ENCODE peak calls at places on chromosomes 12 and 14, in four cellular contexts. One of them, this sample, is unnamed.

GRCh38 chr12:2011641-2012607 is 7.7 kb upstream of the DCP1B start:
- DNase-seq in body of pancreas: no peak
- DNase-seq in IMR-90: peak; percentile 9
- DNase-seq in astrocyte of the spinal cord: no peak
- DNase-seq in this sample: peak; percentile 43

GRCh38 chr12:49824886-49825285 is 3.3 kb downstream of the NCKAP5L start:
- DNase-seq in body of pancreas: no peak
- DNase-seq in IMR-90: peak; percentile 83
- DNase-seq in astrocyte of the spinal cord: peak; percentile 53
- DNase-seq in this sample: peak; percentile 56

GRCh38 chr12:56271031-56271430 is 4.3 kb downstream of the COQ10A start:
- DNase-seq in body of pancreas: no peak
- DNase-seq in IMR-90: peak; percentile 31
- DNase-seq in astrocyte of the spinal cord: peak; percentile 31
- DNase-seq in this sample: peak; percentile 17

GRCh38 chr14:80356413-80356812 is 145.1 kb upstream of the DIO2 start:
- DNase-seq in body of pancreas: no peak
- DNase-seq in IMR-90: peak; percentile 40
- DNase-seq in astrocyte of the spinal cord: peak; percentile 33
- DNase-seq in this sample: peak; percentile 10

GRCh38 chr14:65487783-65488578 is 75.5 kb downstream of the FUT8 start:
- DNase-seq in body of pancreas: no peak
- DNase-seq in IMR-90: no peak
- DNase-seq in astrocyte of the spinal cord: no peak
- DNase-seq in this sample: no peak

GRCh38 chr12:103994235-103994634 is 28.6 kb downstream of the TDG start:
- DNase-seq in body of pancreas: no peak
- DNase-seq in IMR-90: no peak
- DNase-seq in astrocyte of the spinal cord: no peak
- DNase-seq in this sample: no peak

GRCh38 chr14:101774814-101775213 is 13.3 kb downstream of the PPP2R5C start:
- DNase-seq in body of pancreas: no peak
- DNase-seq in IMR-90: no peak
- DNase-seq in astrocyte of the spinal cord: no peak
- DNase-seq in this sample: no peak

GRCh38 chr14:64698899-64699298 is 5.3 kb upstream of the PLEKHG3 start:
- DNase-seq in body of pancreas: peak; percentile 57
- DNase-seq in IMR-90: no peak
- DNase-seq in astrocyte of the spinal cord: no peak
- DNase-seq in this sample: no peak

GRCh38 chr12:113818833-113819232 is 147.3 kb downstream of the RBM19 start:
- DNase-seq in body of pancreas: no peak
- DNase-seq in IMR-90: no peak
- DNase-seq in astrocyte of the spinal cord: no peak
- DNase-seq in this sample: peak; percentile 3

GRCh38 chr12:57063991-57064725 is 14.2 kb upstream of the MYO1A start:
- DNase-seq in body of pancreas: no peak
- DNase-seq in IMR-90: peak; percentile 41
- DNase-seq in astrocyte of the spinal cord: no peak
- DNase-seq in this sample: peak; percentile 48

GRCh38 chr12:2137707-2138106 is 84.9 kb downstream of the CACNA1C start:
- DNase-seq in body of pancreas: no peak
- DNase-seq in IMR-90: no peak
- DNase-seq in astrocyte of the spinal cord: no peak
- DNase-seq in this sample: no peak

GRCh38 chr12:68538722-68539614 is 71.7 kb upstream of the RAP1B start:
- DNase-seq in body of pancreas: peak; percentile 17
- DNase-seq in IMR-90: peak; percentile 26
- DNase-seq in astrocyte of the spinal cord: peak; percentile 78
- DNase-seq in this sample: no peak

GRCh38 chr14:75522224-75522764 is at the start of gene BATF:
- DNase-seq in body of pancreas: no peak
- DNase-seq in IMR-90: no peak
- DNase-seq in astrocyte of the spinal cord: no peak
- DNase-seq in this sample: no peak

GRCh38 chr12:109770861-109771670 is 57.4 kb downstream of the FAM222A start:
- DNase-seq in body of pancreas: no peak
- DNase-seq in IMR-90: no peak
- DNase-seq in astrocyte of the spinal cord: no peak
- DNase-seq in this sample: no peak

GRCh38 chr12:109773384-109774011 is 59.7 kb downstream of the TRPV4 start:
- DNase-seq in body of pancreas: peak; percentile 41
- DNase-seq in IMR-90: no peak
- DNase-seq in astrocyte of the spinal cord: no peak
- DNase-seq in this sample: no peak

GRCh38 chr12:109772622-109773321 is 59.1 kb downstream of the FAM222A start:
- DNase-seq in body of pancreas: no peak
- DNase-seq in IMR-90: no peak
- DNase-seq in astrocyte of the spinal cord: no peak
- DNase-seq in this sample: no peak

GRCh38 chr12:109770104-109770860 is 56.7 kb downstream of the FAM222A start:
- DNase-seq in body of pancreas: no peak
- DNase-seq in IMR-90: no peak
- DNase-seq in astrocyte of the spinal cord: no peak
- DNase-seq in this sample: no peak

GRCh38 chr12:109771746-109772621 is 58.4 kb downstream of the FAM222A start:
- DNase-seq in body of pancreas: no peak
- DNase-seq in IMR-90: no peak
- DNase-seq in astrocyte of the spinal cord: no peak
- DNase-seq in this sample: no peak
- TF ChIP-seq CTCF in body of pancreas: no peak
- TF ChIP-seq CTCF in IMR-90: no peak
- TF ChIP-seq CTCF in astrocyte of the spinal cord: no peak
- TF ChIP-seq CTCF in this sample: no peak

GRCh38 chr12:76240281-76240680 is 107.9 kb downstream of the BBS10 start:
- DNase-seq in body of pancreas: no peak
- DNase-seq in IMR-90: no peak
- DNase-seq in astrocyte of the spinal cord: no peak
- DNase-seq in this sample: peak; percentile 61

GRCh38 chr12:76242813-76243540 is 105.2 kb downstream of the BBS10 start:
- DNase-seq in body of pancreas: no peak
- DNase-seq in IMR-90: peak; percentile 75
- DNase-seq in astrocyte of the spinal cord: peak; percentile 33
- DNase-seq in this sample: no peak

GRCh38 chr12:76238688-76239087 is 109.5 kb downstream of the BBS10 start:
- DNase-seq in body of pancreas: no peak
- DNase-seq in IMR-90: no peak
- DNase-seq in astrocyte of the spinal cord: no peak
- DNase-seq in this sample: no peak

GRCh38 chr12:76244298-76244697 is 103.9 kb downstream of the BBS10 start:
- DNase-seq in body of pancreas: no peak
- DNase-seq in IMR-90: no peak
- DNase-seq in astrocyte of the spinal cord: no peak
- DNase-seq in this sample: no peak

DNA sequence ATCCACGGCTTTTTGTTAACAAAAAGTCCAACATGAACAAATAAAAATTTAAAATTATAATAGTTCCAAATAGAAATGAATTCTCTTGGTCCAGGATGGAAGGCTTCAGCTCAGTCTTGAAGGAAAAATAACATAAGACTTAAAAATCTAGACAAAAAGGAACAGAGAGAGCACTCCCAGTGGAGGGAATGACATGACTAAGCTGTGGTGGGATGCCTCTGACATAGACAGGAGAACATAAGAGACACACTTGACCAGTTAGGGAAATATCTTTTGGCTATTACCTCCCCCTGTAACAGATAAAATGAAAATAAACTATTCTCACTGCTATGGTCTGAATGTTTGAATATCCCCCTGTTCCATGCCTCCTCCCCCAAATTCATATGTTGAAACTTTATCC is 106.8 kb downstream of the BBS10 start:
- DNase-seq in body of pancreas: no peak
- DNase-seq in IMR-90: peak; percentile 48
- DNase-seq in astrocyte of the spinal cord: no peak
- DNase-seq in this sample: no peak
- TF ChIP-seq CTCF in body of pancreas: no peak
- TF ChIP-seq CTCF in IMR-90: peak; percentile 18
- TF ChIP-seq CTCF in astrocyte of the spinal cord: no peak
- TF ChIP-seq CTCF in this sample: no peak

GRCh38 chr12:22124987-22125386 is 79.0 kb downstream of the CMAS start:
- DNase-seq in body of pancreas: no peak
- DNase-seq in IMR-90: no peak
- DNase-seq in astrocyte of the spinal cord: no peak
- DNase-seq in this sample: no peak

GRCh38 chr12:22118206-22118605 is 72.2 kb downstream of the CMAS start:
- DNase-seq in body of pancreas: no peak
- DNase-seq in IMR-90: no peak
- DNase-seq in astrocyte of the spinal cord: no peak
- DNase-seq in this sample: no peak

GRCh38 chr12:22116376-22116775 is 70.4 kb downstream of the CMAS start:
- DNase-seq in body of pancreas: no peak
- DNase-seq in IMR-90: no peak
- DNase-seq in astrocyte of the spinal cord: no peak
- DNase-seq in this sample: no peak

GRCh38 chr12:22117551-22117950 is 71.5 kb downstream of the CMAS start:
- DNase-seq in body of pancreas: no peak
- DNase-seq in IMR-90: no peak
- DNase-seq in astrocyte of the spinal cord: no peak
- DNase-seq in this sample: no peak

GRCh38 chr12:22121224-22121623 is 75.2 kb downstream of the CMAS start:
- DNase-seq in body of pancreas: no peak
- DNase-seq in IMR-90: no peak
- DNase-seq in astrocyte of the spinal cord: no peak
- DNase-seq in this sample: no peak
- TF ChIP-seq CTCF in body of pancreas: no peak
- TF ChIP-seq CTCF in IMR-90: no peak
- TF ChIP-seq CTCF in astrocyte of the spinal cord: peak; percentile 25
- TF ChIP-seq CTCF in this sample: peak; percentile 19

GRCh38 chr12:125090437-125090836 is 25.2 kb downstream of the AACS start:
- DNase-seq in body of pancreas: no peak
- DNase-seq in IMR-90: no peak
- DNase-seq in astrocyte of the spinal cord: no peak
- DNase-seq in this sample: no peak

GRCh38 chr12:125091401-125091800 is 26.2 kb downstream of the AACS start:
- DNase-seq in body of pancreas: no peak
- DNase-seq in IMR-90: no peak
- DNase-seq in astrocyte of the spinal cord: no peak
- DNase-seq in this sample: no peak

GRCh38 chr12:125089626-125090025 is 24.4 kb downstream of the AACS start:
- DNase-seq in body of pancreas: no peak
- DNase-seq in IMR-90: no peak
- DNase-seq in astrocyte of the spinal cord: no peak
- DNase-seq in this sample: no peak

GRCh38 chr12:125092108-125092871 is 27.1 kb downstream of the AACS start:
- DNase-seq in body of pancreas: no peak
- DNase-seq in IMR-90: no peak
- DNase-seq in astrocyte of the spinal cord: no peak
- DNase-seq in this sample: peak; percentile 12

DNA sequence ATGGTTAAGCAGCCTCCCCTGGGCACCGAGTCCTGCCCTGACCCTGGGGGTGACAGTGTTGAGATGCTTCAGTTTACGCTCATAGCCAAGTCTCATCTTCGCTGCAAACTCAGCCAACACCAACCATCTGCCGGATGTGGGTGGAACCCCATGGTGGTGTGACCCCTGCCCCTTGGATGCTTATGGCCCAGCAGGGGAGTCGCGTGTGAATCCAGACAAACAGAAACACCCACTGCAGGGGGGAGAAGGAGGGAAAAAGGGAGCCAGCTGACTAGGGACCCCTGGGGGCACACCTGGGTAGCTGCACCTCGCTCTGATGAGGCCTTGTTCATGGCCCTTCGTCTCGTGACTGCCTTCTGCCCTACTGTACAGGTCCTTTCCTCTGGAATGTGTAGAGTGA is 23.8 kb downstream of the AACS start:
- DNase-seq in body of pancreas: no peak
- DNase-seq in IMR-90: no peak
- DNase-seq in astrocyte of the spinal cord: peak; percentile 62
- DNase-seq in this sample: no peak
- TF ChIP-seq CTCF in body of pancreas: no peak
- TF ChIP-seq CTCF in IMR-90: no peak
- TF ChIP-seq CTCF in astrocyte of the spinal cord: peak; percentile 18
- TF ChIP-seq CTCF in this sample: no peak

GRCh38 chr12:16076553-16076952 is 165.4 kb downstream of the DERA start:
- DNase-seq in body of pancreas: no peak
- DNase-seq in IMR-90: peak; percentile 2
- DNase-seq in astrocyte of the spinal cord: peak; percentile 11
- DNase-seq in this sample: peak; percentile 14
- TF ChIP-seq CTCF in body of pancreas: no peak
- TF ChIP-seq CTCF in IMR-90: peak; percentile 41
- TF ChIP-seq CTCF in astrocyte of the spinal cord: peak; percentile 37
- TF ChIP-seq CTCF in this sample: peak; percentile 40

GRCh38 chr14:78022059-78022458 is 148.1 kb upstream of the NRXN3 start:
- DNase-seq in body of pancreas: peak; percentile 39
- DNase-seq in IMR-90: peak; percentile 16
- DNase-seq in astrocyte of the spinal cord: peak; percentile 47
- DNase-seq in this sample: peak; percentile 10
- TF ChIP-seq CTCF in body of pancreas: peak; percentile 12
- TF ChIP-seq CTCF in IMR-90: peak; percentile 48
- TF ChIP-seq CTCF in astrocyte of the spinal cord: peak; percentile 61
- TF ChIP-seq CTCF in this sample: peak; percentile 37

DNA sequence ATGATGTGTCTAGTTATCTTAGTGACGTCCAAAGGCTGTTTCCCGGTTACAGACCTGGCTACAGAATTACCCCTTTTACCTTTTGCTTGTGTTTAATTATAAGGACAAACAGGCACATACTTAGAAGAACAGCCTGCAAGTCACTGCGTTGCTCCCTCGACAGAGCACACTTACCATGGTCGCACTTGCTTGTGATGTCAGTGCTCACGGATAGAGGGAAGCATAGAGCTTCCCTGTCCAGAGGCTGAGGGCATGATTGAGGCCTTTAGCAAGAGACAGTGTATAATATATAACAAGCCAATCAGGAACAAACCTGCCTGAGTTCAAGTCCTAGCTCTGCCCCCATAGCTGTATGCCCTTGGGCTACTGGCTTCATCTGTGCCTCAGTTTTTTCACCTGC is 73.2 kb upstream of the SCN8A start:
- DNase-seq in body of pancreas: no peak
- DNase-seq in IMR-90: no peak
- DNase-seq in astrocyte of the spinal cord: no peak
- DNase-seq in this sample: no peak
- TF ChIP-seq CTCF in body of pancreas: no peak
- TF ChIP-seq CTCF in IMR-90: no peak
- TF ChIP-seq CTCF in astrocyte of the spinal cord: no peak
- TF ChIP-seq CTCF in this sample: no peak

GRCh38 chr14:99684356-99684952 is 356 bp downstream of the CYP46A1 start:
- DNase-seq in body of pancreas: no peak
- DNase-seq in IMR-90: peak; percentile 8
- DNase-seq in astrocyte of the spinal cord: no peak
- DNase-seq in this sample: no peak
- TF ChIP-seq CTCF in body of pancreas: no peak
- TF ChIP-seq CTCF in IMR-90: no peak
- TF ChIP-seq CTCF in astrocyte of the spinal cord: no peak
- TF ChIP-seq CTCF in this sample: no peak

GRCh38 chr12:12017798-12018197 is 52.9 kb upstream of the BCL2L14 start:
- DNase-seq in body of pancreas: no peak
- DNase-seq in IMR-90: no peak
- DNase-seq in astrocyte of the spinal cord: no peak
- DNase-seq in this sample: no peak
- TF ChIP-seq CTCF in body of pancreas: no peak
- TF ChIP-seq CTCF in IMR-90: peak; percentile 17
- TF ChIP-seq CTCF in astrocyte of the spinal cord: peak; percentile 41
- TF ChIP-seq CTCF in this sample: peak; percentile 27

DNA sequence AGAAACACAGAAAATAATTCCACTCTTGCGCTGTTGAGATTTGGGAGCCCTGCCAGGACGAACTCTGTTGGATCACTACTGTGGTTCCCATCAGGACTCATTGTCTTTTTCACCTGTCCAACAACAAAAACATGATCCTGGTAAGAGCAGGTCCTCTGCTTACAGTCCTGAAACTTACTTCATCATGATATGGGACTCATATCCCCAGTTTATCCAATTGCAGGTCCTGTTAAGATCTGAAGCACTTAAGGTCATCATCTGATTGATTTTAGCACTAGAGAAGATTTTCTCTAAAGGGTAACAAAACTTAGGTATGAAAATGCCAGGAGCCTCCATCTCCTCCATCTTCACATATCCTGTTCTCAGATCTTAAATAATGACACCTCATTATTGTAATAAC is at the start of gene OR6S1:
- DNase-seq in body of pancreas: no peak
- DNase-seq in IMR-90: no peak
- DNase-seq in astrocyte of the spinal cord: no peak
- DNase-seq in this sample: no peak
- TF ChIP-seq CTCF in body of pancreas: no peak
- TF ChIP-seq CTCF in IMR-90: no peak
- TF ChIP-seq CTCF in astrocyte of the spinal cord: no peak
- TF ChIP-seq CTCF in this sample: no peak